ENCODE peak calls at places on chromosome 22, in six cellular contexts. One of them, this sample, is unnamed.

GRCh38 chr22:30397656-30398635 is 1.1 kb downstream of the SEC14L2 start:
- DNase-seq in T-cell: no peak
- DNase-seq in stimulated activated CD4-positive, alpha-beta T cell treated with anti-CD3 and anti-CD28 coated beads, Interleukin-15, amount 100 ng/mL, for 24 hours: no peak
- DNase-seq in T-helper 9 cell: no peak
- DNase-seq in activated CD8-positive, alpha-beta memory T cell treated with anti-CD3 and anti-CD28 coated beads, Interleukin-2, amount 50 U/mL, for 4 hours: no peak
- DNase-seq in activated CD8-positive, alpha-beta T cell treated with anti-CD3 and anti-CD28 coated beads for 36 hours: no peak
- DNase-seq in this sample: no peak

GRCh38 chr22:30290318-30290678 is 993 bp upstream of the CASTOR1 start:
- DNase-seq in stimulated activated CD4-positive, alpha-beta T cell treated with anti-CD3 and anti-CD28 coated beads, Interleukin-15, amount 100 ng/mL, for 24 hours: no peak
- DNase-seq in activated CD8-positive, alpha-beta T cell treated with anti-CD3 and anti-CD28 coated beads for 36 hours: no peak
- DNase-seq in activated CD8-positive, alpha-beta memory T cell treated with anti-CD3 and anti-CD28 coated beads, Interleukin-2, amount 50 U/mL, for 4 hours: no peak
- DNase-seq in T-cell: no peak
- DNase-seq in T-helper 9 cell: no peak
- DNase-seq in this sample: no peak

GRCh38 chr22:25853902-25854301 is 111.9 kb downstream of the MYO18B start:
- DNase-seq in activated CD8-positive, alpha-beta memory T cell treated with anti-CD3 and anti-CD28 coated beads, Interleukin-2, amount 50 U/mL, for 4 hours: no peak
- DNase-seq in stimulated activated CD4-positive, alpha-beta T cell treated with anti-CD3 and anti-CD28 coated beads, Interleukin-15, amount 100 ng/mL, for 24 hours: no peak
- DNase-seq in T-cell: no peak
- DNase-seq in activated CD8-positive, alpha-beta T cell treated with anti-CD3 and anti-CD28 coated beads for 36 hours: no peak
- DNase-seq in T-helper 9 cell: no peak
- DNase-seq in this sample: no peak

GRCh38 chr22:24894998-24895397 is 51.5 kb downstream of the LHFPL7 start:
- DNase-seq in T-cell: no peak
- DNase-seq in T-helper 9 cell: no peak
- DNase-seq in activated CD8-positive, alpha-beta T cell treated with anti-CD3 and anti-CD28 coated beads for 36 hours: no peak
- DNase-seq in activated CD8-positive, alpha-beta memory T cell treated with anti-CD3 and anti-CD28 coated beads, Interleukin-2, amount 50 U/mL, for 4 hours: no peak
- DNase-seq in stimulated activated CD4-positive, alpha-beta T cell treated with anti-CD3 and anti-CD28 coated beads, Interleukin-15, amount 100 ng/mL, for 24 hours: no peak
- DNase-seq in this sample: peak

GRCh38 chr22:50089231-50090140 is at the start of gene MOV10L1:
- DNase-seq in activated CD8-positive, alpha-beta T cell treated with anti-CD3 and anti-CD28 coated beads for 36 hours: peak
- DNase-seq in T-cell: no peak
- DNase-seq in stimulated activated CD4-positive, alpha-beta T cell treated with anti-CD3 and anti-CD28 coated beads, Interleukin-15, amount 100 ng/mL, for 24 hours: peak
- DNase-seq in T-helper 9 cell: no peak
- DNase-seq in activated CD8-positive, alpha-beta memory T cell treated with anti-CD3 and anti-CD28 coated beads, Interleukin-2, amount 50 U/mL, for 4 hours: no peak
- DNase-seq in this sample: no peak

GRCh38 chr22:42172385-42173172 is 42.0 kb upstream of the CYP2D6 start:
- DNase-seq in stimulated activated CD4-positive, alpha-beta T cell treated with anti-CD3 and anti-CD28 coated beads, Interleukin-15, amount 100 ng/mL, for 24 hours: no peak
- DNase-seq in T-cell: no peak
- DNase-seq in activated CD8-positive, alpha-beta memory T cell treated with anti-CD3 and anti-CD28 coated beads, Interleukin-2, amount 50 U/mL, for 4 hours: no peak
- DNase-seq in T-helper 9 cell: no peak
- DNase-seq in activated CD8-positive, alpha-beta T cell treated with anti-CD3 and anti-CD28 coated beads for 36 hours: no peak
- DNase-seq in this sample: no peak

GRCh38 chr22:44497904-44498242 is at the start of gene RTL6:
- DNase-seq in T-helper 9 cell: no peak
- DNase-seq in T-cell: no peak
- DNase-seq in stimulated activated CD4-positive, alpha-beta T cell treated with anti-CD3 and anti-CD28 coated beads, Interleukin-15, amount 100 ng/mL, for 24 hours: no peak
- DNase-seq in activated CD8-positive, alpha-beta T cell treated with anti-CD3 and anti-CD28 coated beads for 36 hours: no peak
- DNase-seq in activated CD8-positive, alpha-beta memory T cell treated with anti-CD3 and anti-CD28 coated beads, Interleukin-2, amount 50 U/mL, for 4 hours: peak
- DNase-seq in this sample: no peak

GRCh38 chr22:29183971-29184595 is 21.6 kb upstream of the EMID1 start:
- DNase-seq in T-cell: no peak
- DNase-seq in T-helper 9 cell: no peak
- DNase-seq in activated CD8-positive, alpha-beta T cell treated with anti-CD3 and anti-CD28 coated beads for 36 hours: no peak
- DNase-seq in stimulated activated CD4-positive, alpha-beta T cell treated with anti-CD3 and anti-CD28 coated beads, Interleukin-15, amount 100 ng/mL, for 24 hours: no peak
- DNase-seq in activated CD8-positive, alpha-beta memory T cell treated with anti-CD3 and anti-CD28 coated beads, Interleukin-2, amount 50 U/mL, for 4 hours: no peak
- DNase-seq in this sample: no peak

GRCh38 chr22:50673231-50674126 is 856 bp downstream of the SHANK3 start:
- DNase-seq in T-helper 9 cell: no peak
- DNase-seq in stimulated activated CD4-positive, alpha-beta T cell treated with anti-CD3 and anti-CD28 coated beads, Interleukin-15, amount 100 ng/mL, for 24 hours: no peak
- DNase-seq in activated CD8-positive, alpha-beta T cell treated with anti-CD3 and anti-CD28 coated beads for 36 hours: peak
- DNase-seq in T-cell: peak
- DNase-seq in activated CD8-positive, alpha-beta memory T cell treated with anti-CD3 and anti-CD28 coated beads, Interleukin-2, amount 50 U/mL, for 4 hours: peak
- DNase-seq in this sample: no peak

GRCh38 chr22:19803736-19804267 is 43.2 kb downstream of the TBX1 start:
- DNase-seq in activated CD8-positive, alpha-beta T cell treated with anti-CD3 and anti-CD28 coated beads for 36 hours: no peak
- DNase-seq in activated CD8-positive, alpha-beta memory T cell treated with anti-CD3 and anti-CD28 coated beads, Interleukin-2, amount 50 U/mL, for 4 hours: no peak
- DNase-seq in stimulated activated CD4-positive, alpha-beta T cell treated with anti-CD3 and anti-CD28 coated beads, Interleukin-15, amount 100 ng/mL, for 24 hours: no peak
- DNase-seq in T-helper 9 cell: no peak
- DNase-seq in T-cell: no peak
- DNase-seq in this sample: no peak

GRCh38 chr22:41469218-41469851 is 418 bp downstream of the ACO2 start:
- DNase-seq in activated CD8-positive, alpha-beta T cell treated with anti-CD3 and anti-CD28 coated beads for 36 hours: peak
- DNase-seq in T-helper 9 cell: no peak
- DNase-seq in stimulated activated CD4-positive, alpha-beta T cell treated with anti-CD3 and anti-CD28 coated beads, Interleukin-15, amount 100 ng/mL, for 24 hours: peak
- DNase-seq in T-cell: no peak
- DNase-seq in activated CD8-positive, alpha-beta memory T cell treated with anti-CD3 and anti-CD28 coated beads, Interleukin-2, amount 50 U/mL, for 4 hours: no peak
- DNase-seq in this sample: peak

GRCh38 chr22:42992886-42993479 is 22.0 kb downstream of the PACSIN2 start:
- DNase-seq in T-cell: no peak
- DNase-seq in activated CD8-positive, alpha-beta T cell treated with anti-CD3 and anti-CD28 coated beads for 36 hours: no peak
- DNase-seq in stimulated activated CD4-positive, alpha-beta T cell treated with anti-CD3 and anti-CD28 coated beads, Interleukin-15, amount 100 ng/mL, for 24 hours: no peak
- DNase-seq in activated CD8-positive, alpha-beta memory T cell treated with anti-CD3 and anti-CD28 coated beads, Interleukin-2, amount 50 U/mL, for 4 hours: no peak
- DNase-seq in T-helper 9 cell: no peak
- DNase-seq in this sample: no peak

GRCh38 chr22:27765706-27766291 is 35.8 kb downstream of the MN1 start:
- DNase-seq in T-cell: no peak
- DNase-seq in activated CD8-positive, alpha-beta memory T cell treated with anti-CD3 and anti-CD28 coated beads, Interleukin-2, amount 50 U/mL, for 4 hours: no peak
- DNase-seq in T-helper 9 cell: no peak
- DNase-seq in stimulated activated CD4-positive, alpha-beta T cell treated with anti-CD3 and anti-CD28 coated beads, Interleukin-15, amount 100 ng/mL, for 24 hours: no peak
- DNase-seq in activated CD8-positive, alpha-beta T cell treated with anti-CD3 and anti-CD28 coated beads for 36 hours: no peak
- DNase-seq in this sample: no peak

GRCh38 chr22:24128631-24129601 is 52.4 kb upstream of the SUSD2 start:
- DNase-seq in stimulated activated CD4-positive, alpha-beta T cell treated with anti-CD3 and anti-CD28 coated beads, Interleukin-15, amount 100 ng/mL, for 24 hours: no peak
- DNase-seq in T-cell: no peak
- DNase-seq in activated CD8-positive, alpha-beta memory T cell treated with anti-CD3 and anti-CD28 coated beads, Interleukin-2, amount 50 U/mL, for 4 hours: no peak
- DNase-seq in T-helper 9 cell: no peak
- DNase-seq in activated CD8-positive, alpha-beta T cell treated with anti-CD3 and anti-CD28 coated beads for 36 hours: no peak
- DNase-seq in this sample: no peak

GRCh38 chr22:47335460-47335859 is 573.0 kb downstream of the TBC1D22A start:
- DNase-seq in activated CD8-positive, alpha-beta T cell treated with anti-CD3 and anti-CD28 coated beads for 36 hours: no peak
- DNase-seq in activated CD8-positive, alpha-beta memory T cell treated with anti-CD3 and anti-CD28 coated beads, Interleukin-2, amount 50 U/mL, for 4 hours: no peak
- DNase-seq in T-cell: no peak
- DNase-seq in stimulated activated CD4-positive, alpha-beta T cell treated with anti-CD3 and anti-CD28 coated beads, Interleukin-15, amount 100 ng/mL, for 24 hours: no peak
- DNase-seq in T-helper 9 cell: no peak
- DNase-seq in this sample: no peak

GRCh38 chr22:43889366-43890253 is 2.2 kb downstream of the PNPLA5 start:
- DNase-seq in T-helper 9 cell: no peak
- DNase-seq in stimulated activated CD4-positive, alpha-beta T cell treated with anti-CD3 and anti-CD28 coated beads, Interleukin-15, amount 100 ng/mL, for 24 hours: no peak
- DNase-seq in activated CD8-positive, alpha-beta T cell treated with anti-CD3 and anti-CD28 coated beads for 36 hours: no peak
- DNase-seq in activated CD8-positive, alpha-beta memory T cell treated with anti-CD3 and anti-CD28 coated beads, Interleukin-2, amount 50 U/mL, for 4 hours: no peak
- DNase-seq in T-cell: no peak
- DNase-seq in this sample: no peak

GRCh38 chr22:24441406-24442351 is 14.3 kb downstream of the ADORA2A start:
- DNase-seq in activated CD8-positive, alpha-beta T cell treated with anti-CD3 and anti-CD28 coated beads for 36 hours: no peak
- DNase-seq in stimulated activated CD4-positive, alpha-beta T cell treated with anti-CD3 and anti-CD28 coated beads, Interleukin-15, amount 100 ng/mL, for 24 hours: no peak
- DNase-seq in activated CD8-positive, alpha-beta memory T cell treated with anti-CD3 and anti-CD28 coated beads, Interleukin-2, amount 50 U/mL, for 4 hours: no peak
- DNase-seq in T-helper 9 cell: no peak
- DNase-seq in T-cell: no peak
- DNase-seq in this sample: no peak

GRCh38 chr22:45271667-45272188 is 13.0 kb upstream of the UPK3A start:
- DNase-seq in stimulated activated CD4-positive, alpha-beta T cell treated with anti-CD3 and anti-CD28 coated beads, Interleukin-15, amount 100 ng/mL, for 24 hours: no peak
- DNase-seq in activated CD8-positive, alpha-beta T cell treated with anti-CD3 and anti-CD28 coated beads for 36 hours: no peak
- DNase-seq in activated CD8-positive, alpha-beta memory T cell treated with anti-CD3 and anti-CD28 coated beads, Interleukin-2, amount 50 U/mL, for 4 hours: no peak
- DNase-seq in T-cell: no peak
- DNase-seq in T-helper 9 cell: no peak
- DNase-seq in this sample: peak

GRCh38 chr22:49095366-49095765 is 732.3 kb downstream of the BRD1 start:
- DNase-seq in activated CD8-positive, alpha-beta T cell treated with anti-CD3 and anti-CD28 coated beads for 36 hours: no peak
- DNase-seq in stimulated activated CD4-positive, alpha-beta T cell treated with anti-CD3 and anti-CD28 coated beads, Interleukin-15, amount 100 ng/mL, for 24 hours: no peak
- DNase-seq in T-cell: no peak
- DNase-seq in T-helper 9 cell: no peak
- DNase-seq in activated CD8-positive, alpha-beta memory T cell treated with anti-CD3 and anti-CD28 coated beads, Interleukin-2, amount 50 U/mL, for 4 hours: no peak
- DNase-seq in this sample: no peak

GRCh38 chr22:47474895-47475294 is 712.4 kb downstream of the TBC1D22A start:
- DNase-seq in T-helper 9 cell: no peak
- DNase-seq in T-cell: no peak
- DNase-seq in activated CD8-positive, alpha-beta memory T cell treated with anti-CD3 and anti-CD28 coated beads, Interleukin-2, amount 50 U/mL, for 4 hours: no peak
- DNase-seq in stimulated activated CD4-positive, alpha-beta T cell treated with anti-CD3 and anti-CD28 coated beads, Interleukin-15, amount 100 ng/mL, for 24 hours: no peak
- DNase-seq in activated CD8-positive, alpha-beta T cell treated with anti-CD3 and anti-CD28 coated beads for 36 hours: no peak
- DNase-seq in this sample: no peak

This sample was measured in pons.